ENCODE peak calls at places on chromosomes 7 and 10, in eight cellular contexts. V is AG04450, G is Peyer's patch, O is testis, N is heart left ventricle, Q is ovary, Z is transverse colon, X is mammary epithelial cell. J is an unnamed sample. For H3K27me3, the result is how much of the 10 kb centered on the place peaks cover.

GRCh38 chr10:69716711-69717560 is 84.8 kb upstream of the COL13A1 start:
- DNase-seq in V (no peak), G (peak), O (peak), N (no peak), Q (no peak), Z (peak), X (peak), J (no peak)

GRCh38 chr10:15868006-15868405 is 7.7 kb upstream of the MINDY3 start:
- DNase-seq in V (no peak), G (no peak), O (no peak), N (no peak), Q (no peak), Z (no peak), X (no peak), J (no peak)

GRCh38 chr7:45701701-45702460 is 127.7 kb downstream of the ADCY1 start:
- DNase-seq in V (no peak), G (no peak), O (no peak), N (no peak), Q (no peak), Z (no peak), X (no peak), J (no peak)

GRCh38 chr10:33215635-33216034 is 118.8 kb downstream of the NRP1 start:
- DNase-seq in V (no peak), G (no peak), O (no peak), N (no peak), Q (no peak), Z (no peak), X (no peak), J (no peak)

GRCh38 chr7:2066251-2066919 is 166.4 kb downstream of the MAD1L1 start:
- DNase-seq in V (no peak), G (no peak), O (no peak), N (no peak), Q (no peak), Z (no peak), X (no peak), J (no peak)

GRCh38 chr10:85873063-85873462 is 493.5 kb downstream of the GRID1 start:
- DNase-seq in V (no peak), G (no peak), O (no peak), N (no peak), Q (no peak), Z (no peak), X (no peak), J (no peak)

GRCh38 chr7:55546826-55547225 is 25.5 kb downstream of the VOPP1 start:
- DNase-seq in V (no peak), G (no peak), O (peak), N (peak), Q (no peak), Z (peak), X (peak), J (no peak)

GRCh38 chr10:21265622-21266021 is 259.9 kb downstream of the SKIDA1 start:
- DNase-seq in V (no peak), G (no peak), O (no peak), N (no peak), Q (no peak), Z (no peak), X (peak), J (no peak)

GRCh38 chr7:142620375-142620774 is 128.9 kb upstream of the PRSS1 start:
- DNase-seq in V (no peak), G (no peak), O (no peak), N (no peak), Q (no peak), Z (no peak), X (no peak), J (no peak)

GRCh38 chr7:128405345-128406146 is 4.2 kb downstream of the IMPDH1 start:
- DNase-seq in V (no peak), G (peak), O (no peak), N (peak), Q (peak), Z (peak), X (peak), J (peak)

GRCh38 chr7:28280516-28280915 is 99.9 kb upstream of the JAZF1 start:
- DNase-seq in V (no peak), G (no peak), O (no peak), N (no peak), Q (no peak), Z (no peak), X (no peak), J (no peak)

GRCh38 chr7:11831727-11832495 is at the start of gene THSD7A:
- DNase-seq in V (no peak), G (peak), O (peak), N (peak), Q (peak), Z (peak), X (peak), J (peak)

GRCh38 chr7:8035647-8036518 is 67.3 kb downstream of the GLCCI1 start:
- DNase-seq in V (peak), G (no peak), O (no peak), N (no peak), Q (no peak), Z (no peak), X (peak), J (no peak)

GRCh38 chr10:18607503-18607902 is 43.9 kb downstream of the NSUN6 start:
- DNase-seq in V (peak), G (no peak), O (no peak), N (peak), Q (peak), Z (peak), X (peak), J (no peak)

GRCh38 chr10:107028249-107028648 is 136.3 kb downstream of the SORCS1 start:
- DNase-seq in V (no peak), G (no peak), O (no peak), N (no peak), Q (no peak), Z (no peak), X (no peak), J (no peak)

GRCh38 chr10:68598978-68599753 is 39.0 kb downstream of the TET1 start:
- DNase-seq in V (peak), G (peak), O (peak), N (peak), Q (peak), Z (peak), X (peak), J (peak)

GRCh38 chr7:7884855-7885254 is 83.7 kb upstream of the GLCCI1 start:
- DNase-seq in V (no peak), G (no peak), O (no peak), N (no peak), Q (no peak), Z (no peak), X (peak), J (no peak)

GRCh38 chr7:144437370-144438191 is 34.1 kb upstream of the NOBOX start:
- DNase-seq in V (peak), G (no peak), O (peak), N (peak), Q (peak), Z (peak), X (peak), J (no peak)

GRCh38 chr7:39621784-39622411 is 1.5 kb upstream of the RALA start:
- DNase-seq in V (no peak), G (no peak), O (no peak), N (no peak), Q (no peak), Z (no peak), X (peak), J (no peak)

GRCh38 chr10:31700222-31700621 is 228.4 kb downstream of the ARHGAP12 start:
- DNase-seq in V (peak), G (no peak), O (no peak), N (peak), Q (no peak), Z (no peak), X (no peak), J (no peak)

GRCh38 chr10:17022898-17023297 is 106.7 kb downstream of the CUBN start:
- DNase-seq in V (no peak), G (no peak), O (no peak), N (no peak), Q (no peak), Z (no peak), X (no peak), J (no peak)

GRCh38 chr7:138784692-138785091 is 13.1 kb upstream of the TMEM213 start:
- DNase-seq in V (no peak), G (no peak), O (no peak), N (no peak), Q (no peak), Z (no peak), X (peak), J (no peak)

GRCh38 chr7:97858221-97858620 is 14.0 kb downstream of the ASNS start:
- DNase-seq in V (no peak), G (no peak), O (no peak), N (no peak), Q (no peak), Z (no peak), X (no peak), J (no peak)
- H3K4me3 ChIP-seq in V (no peak), G (no peak), O (no peak), N (no peak), Q (no peak), Z (no peak), X (no peak), J (no peak)

DNA sequence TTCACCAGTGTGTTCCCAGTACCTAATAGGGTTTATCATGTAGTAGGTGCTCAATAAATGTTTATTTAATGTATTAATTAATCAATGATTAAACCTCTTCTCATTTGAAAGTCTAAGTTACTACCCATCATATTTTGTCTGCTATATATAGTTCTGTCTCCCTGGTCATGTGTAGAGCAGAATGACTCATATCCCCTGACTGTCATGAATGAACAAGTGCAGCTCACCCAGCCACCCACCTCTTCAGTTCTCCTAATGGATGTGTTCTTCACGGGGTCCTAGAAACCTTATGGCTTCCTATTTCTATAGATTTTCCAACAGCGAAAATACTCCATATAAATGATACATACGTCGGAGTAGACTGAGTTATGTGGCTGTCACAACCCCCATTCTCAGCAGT is 64.5 kb downstream of the HIF1AN start:
- DNase-seq in V (no peak), G (no peak), O (no peak), N (no peak), Q (no peak), Z (no peak), X (peak), J (no peak)
- H3K27me3 ChIP-seq in V (under half), G (under half), O (under half), N (under half), Q (under half), Z (under half), X (under half), J (under half)

DNA sequence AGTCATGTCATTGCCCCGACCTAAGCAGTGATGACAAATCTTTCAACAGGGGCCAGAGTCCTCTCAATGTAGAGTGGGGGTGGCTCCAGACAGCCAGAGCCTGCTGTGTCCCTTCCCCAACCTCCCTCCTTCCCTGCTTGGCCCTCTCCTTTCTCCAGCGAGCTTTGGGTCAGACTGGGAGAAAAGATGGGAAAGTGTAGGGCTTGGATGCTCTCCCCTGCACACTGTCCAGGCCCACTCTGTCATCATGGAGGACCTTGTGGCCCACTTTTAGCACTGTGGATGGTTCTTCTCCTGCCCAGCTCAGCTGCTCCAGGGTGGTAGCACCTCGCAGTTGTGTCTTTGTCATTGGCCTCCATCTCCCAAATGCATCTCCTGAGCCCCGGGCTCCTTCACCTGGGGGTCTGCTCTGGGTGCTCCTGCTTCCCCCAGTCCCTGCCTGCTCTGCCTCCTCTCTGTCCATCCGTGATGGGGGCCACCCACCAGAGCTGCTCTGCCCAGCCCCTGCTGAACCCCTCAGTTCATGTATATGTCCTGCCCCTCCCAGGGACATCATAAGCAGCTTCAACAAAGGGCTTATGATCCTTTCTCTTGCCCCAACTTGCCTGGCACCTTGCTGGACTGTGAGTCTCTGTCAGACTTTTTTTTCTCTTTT is 37.5 kb downstream of the BTBD16 start:
- DNase-seq in V (no peak), G (no peak), O (no peak), N (peak), Q (peak), Z (no peak), X (peak), J (no peak)
- H3K27ac ChIP-seq in V (peak), G (peak), O (peak), N (peak), Q (peak), Z (peak), X (peak), J (peak)

GRCh38 chr10:24449769-24450310 is 240.9 kb downstream of the KIAA1217 start:
- DNase-seq in V (no peak), G (no peak), O (no peak), N (no peak), Q (no peak), Z (no peak), X (no peak), J (no peak)
- H3K4me3 ChIP-seq in V (peak), G (peak), O (no peak), N (peak), Q (peak), Z (no peak), X (no peak), J (peak)

GRCh38 chr10:27745380-27745718 is 270 bp downstream of the MKX start:
- DNase-seq in V (no peak), G (peak), O (no peak), N (no peak), Q (peak), Z (peak), X (no peak), J (no peak)
- H3K27me3 ChIP-seq in V (half or more), G (under half), O (under half), N (half or more), Q (under half), Z (half or more), X (half or more), J (half or more)

J was measured in left lung.